ENCODE peak calls at places on chromosomes 12 and 14, in six cellular contexts. K is CD8-positive, alpha-beta T cell; F is tibial artery; I is pancreas; P is AG04450; Z is colonic mucosa. J is an unnamed sample.

GRCh38 chr12:113697646-113698504 is 226.2 kb upstream of the LHX5 start:
- DNase-seq in K (no peak), F (no peak), I (no peak), P (no peak), Z (no peak), J (no peak)

GRCh38 chr12:125773033-125773432 is 707.8 kb downstream of the AACS start:
- DNase-seq in K (no peak), F (no peak), I (no peak), P (no peak), Z (no peak), J (peak; percentile 13)

GRCh38 chr12:65313704-65314317 is 35.3 kb downstream of the MSRB3 start:
- DNase-seq in K (no peak), F (no peak), I (no peak), P (no peak), Z (no peak), J (no peak)

GRCh38 chr12:121390856-121391255 is 9.1 kb upstream of the RNF34 start:
- DNase-seq in K (no peak), F (no peak), I (no peak), P (no peak), Z (no peak), J (no peak)

GRCh38 chr12:132170094-132170636 is 25.9 kb downstream of the NOC4L start:
- DNase-seq in K (no peak), F (no peak), I (peak; percentile 58), P (no peak), Z (no peak), J (no peak)

GRCh38 chr14:68702105-68702504 is 90.8 kb downstream of the ZFP36L1 start:
- DNase-seq in K (no peak), F (no peak), I (no peak), P (no peak), Z (no peak), J (no peak)

GRCh38 chr12:125528300-125528699 is 463.1 kb downstream of the AACS start:
- DNase-seq in K (no peak), F (no peak), I (no peak), P (no peak), Z (no peak), J (no peak)

GRCh38 chr14:102415671-102416070 is 52.9 kb downstream of the TECPR2 start:
- DNase-seq in K (no peak), F (no peak), I (no peak), P (no peak), Z (no peak), J (no peak)

GRCh38 chr12:50271724-50272247 is 11.5 kb downstream of the LIMA1 start:
- DNase-seq in K (no peak), F (no peak), I (no peak), P (no peak), Z (no peak), J (no peak)

GRCh38 chr12:123431951-123432886 is 4.3 kb downstream of the RILPL2 start:
- DNase-seq in K (no peak), F (no peak), I (no peak), P (no peak), Z (no peak), J (no peak)

GRCh38 chr12:75488553-75488952 is 8.0 kb downstream of the GLIPR1 start:
- DNase-seq in K (no peak), F (no peak), I (no peak), P (no peak), Z (peak; percentile 23), J (no peak)

GRCh38 chr14:88554458-88555286 is at the start of gene PTPN21:
- DNase-seq in K (no peak), F (peak; percentile 88), I (peak; percentile 90), P (no peak), Z (peak; percentile 79), J (no peak)

GRCh38 chr14:81402123-81402495 is 2.0 kb upstream of the STON2 start:
- DNase-seq in K (no peak), F (no peak), I (no peak), P (no peak), Z (no peak), J (no peak)

GRCh38 chr12:132318135-132318534 is 11.3 kb downstream of the GALNT9 start:
- DNase-seq in K (no peak), F (no peak), I (no peak), P (no peak), Z (no peak), J (no peak)

GRCh38 chr12:68100241-68100640 is 59.3 kb downstream of the IFNG start:
- DNase-seq in K (no peak), F (no peak), I (no peak), P (no peak), Z (no peak), J (no peak)

GRCh38 chr12:43760396-43760795 is 1.6 kb downstream of the IRAK4 start:
- DNase-seq in K (no peak), F (no peak), I (no peak), P (no peak), Z (no peak), J (no peak)

GRCh38 chr14:24198845-24199524 is 3.7 kb upstream of the TM9SF1 start:
- DNase-seq in K (no peak), F (no peak), I (no peak), P (no peak), Z (no peak), J (no peak)

DNA sequence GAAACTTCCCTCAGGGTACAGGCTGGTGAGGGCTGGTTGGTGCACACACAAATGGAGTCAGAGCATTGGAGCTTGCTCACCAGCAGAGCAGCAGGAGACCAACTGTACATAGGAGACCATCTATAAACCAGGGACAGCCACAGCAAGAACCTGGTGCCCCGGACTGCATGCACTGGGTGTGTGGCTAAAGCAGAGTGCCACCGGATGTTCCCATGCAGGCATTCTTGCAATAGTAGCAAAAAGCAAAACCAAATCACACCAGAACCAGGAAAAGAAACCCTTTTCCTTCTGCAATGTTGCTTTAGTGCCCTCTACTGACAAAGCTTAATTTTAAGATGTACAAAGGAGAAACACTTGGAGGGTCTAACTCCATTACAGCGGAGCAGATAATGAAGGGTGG is 136.3 kb downstream of the MDGA2 start:
- DNase-seq in K (no peak), F (no peak), I (no peak), P (no peak), Z (no peak), J (no peak)
- TF ChIP-seq CTCF in K (no peak), F (peak; percentile 25), I (no peak), P (no peak), Z (no peak), J (no peak)

GRCh38 chr12:24012528-24012927 is 63.1 kb upstream of the SOX5 start:
- DNase-seq in K (no peak), F (no peak), I (no peak), P (no peak), Z (no peak), J (no peak)
- TF ChIP-seq CTCF in K (no peak), F (no peak), I (no peak), P (peak; percentile 37), Z (no peak), J (peak; percentile 9)

DNA sequence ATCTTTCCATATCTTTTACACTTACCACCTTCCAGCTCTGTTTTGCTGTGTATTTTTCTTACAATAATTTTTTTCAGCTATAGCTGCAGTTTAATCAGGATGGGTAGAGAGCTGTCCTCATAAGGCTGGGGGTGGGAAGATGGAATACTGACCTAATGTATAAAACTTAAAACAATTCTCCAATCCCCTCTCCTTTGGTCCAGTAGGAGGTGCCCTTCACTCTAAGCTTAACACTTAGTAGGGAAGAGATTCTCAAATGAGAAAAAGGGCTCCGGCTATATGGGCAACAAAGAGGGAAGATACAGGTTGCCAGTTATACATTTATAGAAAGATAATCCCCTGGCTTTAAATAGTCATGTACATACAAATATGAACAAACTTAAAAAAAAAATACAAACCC is 2.8 kb downstream of the ORMDL2 start:
- DNase-seq in K (no peak), F (no peak), I (no peak), P (no peak), Z (no peak), J (no peak)
- TF ChIP-seq CTCF in K (no peak), F (no peak), I (no peak), P (peak; percentile 46), Z (no peak), J (peak; percentile 15)

DNA sequence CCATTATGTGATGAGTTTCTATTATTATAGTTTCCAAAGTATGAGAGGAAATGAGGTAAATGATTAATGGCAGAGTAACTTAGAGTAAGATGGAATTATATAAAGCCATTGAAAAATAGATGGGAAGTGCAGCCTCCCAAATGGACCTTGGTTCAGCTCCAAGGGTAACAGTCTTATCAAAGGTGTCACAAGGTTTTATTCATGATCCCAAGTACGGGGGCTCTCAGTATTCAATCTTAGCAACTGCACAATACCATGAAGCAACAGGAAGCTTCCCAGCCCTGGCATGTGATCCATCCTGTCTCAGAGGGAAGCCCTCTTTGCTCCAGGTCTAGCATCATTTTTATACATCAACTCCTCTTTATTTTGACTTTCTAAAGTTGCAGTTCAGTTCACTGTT is 948.2 kb downstream of the GALC start:
- DNase-seq in K (no peak), F (no peak), I (no peak), P (no peak), Z (no peak), J (no peak)
- TF ChIP-seq CTCF in K (no peak), F (no peak), I (no peak), P (no peak), Z (no peak), J (no peak)

GRCh38 chr12:118357327-118358007 is 15.2 kb downstream of the TAOK3 start:
- DNase-seq in K (no peak), F (no peak), I (no peak), P (no peak), Z (peak; percentile 71), J (peak; percentile 62)
- TF ChIP-seq CTCF in K (peak; percentile 24), F (no peak), I (no peak), P (no peak), Z (no peak), J (peak; percentile 29)

DNA sequence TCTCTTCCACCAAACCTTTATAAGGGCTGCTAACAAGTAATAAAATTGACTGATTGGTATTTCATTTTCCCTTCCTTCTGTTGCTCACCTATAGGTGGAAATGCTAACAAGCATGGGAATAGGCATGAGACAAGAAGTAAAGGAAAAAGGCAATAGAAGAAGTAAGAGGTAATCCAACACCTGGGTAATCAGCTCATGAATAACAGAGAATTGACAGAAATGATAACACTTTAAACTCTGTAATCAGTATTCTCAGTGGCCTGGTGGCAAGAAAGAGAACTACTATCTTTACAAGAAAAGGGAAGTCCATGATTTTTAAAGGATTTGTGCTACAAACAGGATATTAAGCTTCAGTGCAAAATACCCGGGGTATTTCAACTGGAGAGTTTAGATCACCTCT is 737.8 kb downstream of the RERGL start:
- DNase-seq in K (no peak), F (no peak), I (no peak), P (no peak), Z (no peak), J (no peak)
- TF ChIP-seq CTCF in K (no peak), F (no peak), I (no peak), P (no peak), Z (no peak), J (no peak)

J was measured in GM06990.